ENCODE peak calls at places on chromosomes 11 and 22, in eight cellular contexts. F is Peyer's patch; H is ovary; V is stomach; Q is heart left ventricle; X is fibroblast of lung; D is CD8-positive, alpha-beta T cell; Y is psoas muscle. P is an unnamed sample. For H3K4me1, the result is how much of the 10 kb centered on the place peaks cover.

GRCh38 chr11:849951-850776 is 7.5 kb downstream of the TSPAN4 start:
- DNase-seq in F (no peak), H (no peak), V (no peak), Q (no peak), X (no peak), D (no peak), Y (no peak), P (no peak)

GRCh38 chr11:70538641-70539359 is 140.5 kb downstream of the CTTN start:
- DNase-seq in F (no peak), H (no peak), V (no peak), Q (no peak), X (no peak), D (no peak), Y (peak), P (peak)

GRCh38 chr22:48138855-48139254 is 1376.4 kb downstream of the TBC1D22A start:
- DNase-seq in F (no peak), H (no peak), V (no peak), Q (no peak), X (no peak), D (no peak), Y (no peak), P (no peak)

GRCh38 chr11:118435233-118435892 is 929 bp upstream of the KMT2A start:
- DNase-seq in F (peak), H (peak), V (peak), Q (peak), X (peak), D (peak), Y (peak), P (peak)

GRCh38 chr22:30859714-30860095 is 108.9 kb downstream of the MORC2 start:
- DNase-seq in F (no peak), H (no peak), V (no peak), Q (no peak), X (no peak), D (no peak), Y (no peak), P (no peak)

GRCh38 chr11:34155057-34155758 is 49.8 kb downstream of the NAT10 start:
- DNase-seq in F (no peak), H (peak), V (peak), Q (no peak), X (peak), D (no peak), Y (no peak), P (no peak)

GRCh38 chr22:27986459-27986858 is 67.4 kb upstream of the PITPNB start:
- DNase-seq in F (no peak), H (no peak), V (no peak), Q (no peak), X (peak), D (no peak), Y (no peak), P (no peak)

GRCh38 chr22:39259698-39260097 is 14.9 kb upstream of the PDGFB start:
- DNase-seq in F (no peak), H (no peak), V (no peak), Q (no peak), X (no peak), D (no peak), Y (no peak), P (no peak)

GRCh38 chr11:82718307-82718706 is 15.4 kb downstream of the FAM181B start:
- DNase-seq in F (no peak), H (no peak), V (no peak), Q (no peak), X (peak), D (no peak), Y (no peak), P (no peak)

GRCh38 chr11:88623536-88623935 is 286.0 kb upstream of the CTSC start:
- DNase-seq in F (no peak), H (no peak), V (no peak), Q (peak), X (peak), D (no peak), Y (no peak), P (no peak)

GRCh38 chr11:37721485-37721884 is 1123.4 kb upstream of the RAG2 start:
- DNase-seq in F (no peak), H (no peak), V (no peak), Q (no peak), X (no peak), D (no peak), Y (no peak), P (no peak)

GRCh38 chr11:124798991-124799383 is 1.2 kb downstream of the MSANTD2 start:
- DNase-seq in F (no peak), H (no peak), V (no peak), Q (no peak), X (peak), D (no peak), Y (no peak), P (no peak)

GRCh38 chr11:68843052-68843561 is 1.4 kb upstream of the CPT1A start:
- DNase-seq in F (peak), H (no peak), V (peak), Q (no peak), X (peak), D (peak), Y (no peak), P (no peak)

GRCh38 chr11:17921620-17922473 is 91.0 kb downstream of the SERGEF start:
- DNase-seq in F (no peak), H (no peak), V (no peak), Q (no peak), X (peak), D (no peak), Y (peak), P (no peak)

GRCh38 chr11:58192229-58192628 is 3.4 kb downstream of the OR9Q2 start:
- DNase-seq in F (no peak), H (no peak), V (no peak), Q (no peak), X (no peak), D (no peak), Y (no peak), P (no peak)

GRCh38 chr11:112616292-112617088 is 344.7 kb upstream of the NCAM1 start:
- DNase-seq in F (no peak), H (no peak), V (no peak), Q (no peak), X (no peak), D (no peak), Y (no peak), P (no peak)

GRCh38 chr11:78138694-78139421 is 568 bp downstream of the ALG8 start:
- DNase-seq in F (no peak), H (no peak), V (peak), Q (no peak), X (no peak), D (peak), Y (no peak), P (no peak)

GRCh38 chr11:3206128-3206921 is 12.3 kb downstream of the MRGPRG start:
- DNase-seq in F (no peak), H (no peak), V (no peak), Q (no peak), X (no peak), D (no peak), Y (peak), P (no peak)

GRCh38 chr11:59267196-59267595 is 54.5 kb upstream of the MPEG1 start:
- DNase-seq in F (no peak), H (no peak), V (no peak), Q (no peak), X (no peak), D (no peak), Y (no peak), P (no peak)

GRCh38 chr11:114426280-114426679 is 13.0 kb upstream of the REXO2 start:
- DNase-seq in F (no peak), H (no peak), V (peak), Q (no peak), X (no peak), D (no peak), Y (no peak), P (no peak)

GRCh38 chr11:15826008-15826650 is 530.2 kb downstream of the SOX6 start:
- DNase-seq in F (no peak), H (no peak), V (no peak), Q (no peak), X (no peak), D (no peak), Y (no peak), P (no peak)

GRCh38 chr11:94675788-94676187 is 92.4 kb upstream of the AMOTL1 start:
- DNase-seq in F (no peak), H (no peak), V (no peak), Q (no peak), X (no peak), D (no peak), Y (no peak), P (no peak)

GRCh38 chr11:115303929-115304328 is 200.3 kb downstream of the CADM1 start:
- DNase-seq in F (no peak), H (no peak), V (no peak), Q (no peak), X (no peak), D (no peak), Y (no peak), P (no peak)

GRCh38 chr11:120052196-120052775 is 85.6 kb downstream of the TRIM29 start:
- DNase-seq in F (no peak), H (no peak), V (no peak), Q (no peak), X (no peak), D (no peak), Y (no peak), P (no peak)

GRCh38 chr11:88478136-88478785 is 140.7 kb upstream of the CTSC start:
- DNase-seq in F (no peak), H (no peak), V (no peak), Q (no peak), X (no peak), D (no peak), Y (no peak), P (no peak)

GRCh38 chr22:41781508-41781906 is 19.0 kb upstream of the CCDC134 start:
- DNase-seq in F (no peak), H (no peak), V (no peak), Q (no peak), X (no peak), D (peak), Y (no peak), P (no peak)

GRCh38 chr22:20776624-20777405 is 2.9 kb downstream of the SERPIND1 start:
- DNase-seq in F (no peak), H (no peak), V (no peak), Q (no peak), X (no peak), D (no peak), Y (no peak), P (no peak)

GRCh38 chr22:20773793-20774212 is at the start of gene SERPIND1:
- DNase-seq in F (no peak), H (no peak), V (no peak), Q (no peak), X (no peak), D (no peak), Y (no peak), P (no peak)

GRCh38 chr22:20777420-20778177 is 3.7 kb downstream of the SERPIND1 start:
- DNase-seq in F (no peak), H (no peak), V (no peak), Q (no peak), X (peak), D (no peak), Y (no peak), P (no peak)

GRCh38 chr22:20775342-20775895 is 1.5 kb downstream of the SERPIND1 start:
- DNase-seq in F (no peak), H (no peak), V (no peak), Q (no peak), X (no peak), D (no peak), Y (no peak), P (no peak)

GRCh38 chr22:20774882-20775281 is 969 bp downstream of the SERPIND1 start:
- DNase-seq in F (no peak), H (no peak), V (no peak), Q (no peak), X (no peak), D (no peak), Y (no peak), P (no peak)
- H3K4me1 ChIP-seq in F (under half), H (under half), V (under half), Q (under half), X (under half), D (under half), Y (under half), P (under half)

GRCh38 chr11:12121011-12121410 is 10.6 kb downstream of the MICAL2 start:
- DNase-seq in F (no peak), H (no peak), V (no peak), Q (no peak), X (no peak), D (no peak), Y (no peak), P (no peak)

GRCh38 chr11:12121504-12121903 is 11.1 kb downstream of the MICAL2 start:
- DNase-seq in F (no peak), H (no peak), V (no peak), Q (no peak), X (no peak), D (no peak), Y (no peak), P (no peak)

GRCh38 chr11:12123799-12124198 is 13.4 kb downstream of the MICAL2 start:
- DNase-seq in F (no peak), H (no peak), V (no peak), Q (no peak), X (peak), D (no peak), Y (no peak), P (no peak)

GRCh38 chr11:12123177-12123576 is 12.8 kb downstream of the MICAL2 start:
- DNase-seq in F (no peak), H (no peak), V (no peak), Q (no peak), X (peak), D (no peak), Y (no peak), P (no peak)

DNA sequence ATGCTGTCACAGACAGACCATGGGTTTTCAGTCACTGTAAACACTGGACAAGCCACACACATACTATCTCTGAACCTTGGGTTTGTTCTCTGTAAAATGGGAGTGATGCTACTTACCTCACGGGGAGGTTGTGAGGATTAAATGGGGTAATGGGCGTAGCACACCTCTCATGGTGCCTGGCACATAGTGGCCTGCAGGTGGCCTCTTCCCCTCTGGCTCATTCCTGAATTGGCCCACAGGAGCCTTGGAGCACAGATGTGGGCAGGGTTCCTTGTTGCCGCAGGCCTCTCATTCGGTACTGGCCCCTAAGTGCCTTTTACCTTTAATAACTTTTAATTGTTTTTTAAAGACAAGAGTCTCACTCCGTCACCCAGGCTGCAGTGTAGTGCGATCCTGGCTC is 11.7 kb downstream of the MICAL2 start:
- DNase-seq in F (no peak), H (no peak), V (no peak), Q (no peak), X (no peak), D (no peak), Y (no peak), P (no peak)
- TF ChIP-seq CTCF in F (peak), H (no peak), V (peak), Q (peak), X (peak), D (no peak), Y (peak), P (peak)

GRCh38 chr22:44600386-44600785 is 101.6 kb upstream of the PRR5 start:
- DNase-seq in F (no peak), H (no peak), V (no peak), Q (no peak), X (no peak), D (no peak), Y (peak), P (no peak)

GRCh38 chr22:44603774-44604173 is 98.2 kb upstream of the PRR5 start:
- DNase-seq in F (no peak), H (no peak), V (no peak), Q (no peak), X (no peak), D (no peak), Y (no peak), P (no peak)

GRCh38 chr22:44599084-44599483 is 101.1 kb upstream of the RTL6 start:
- DNase-seq in F (no peak), H (no peak), V (no peak), Q (no peak), X (no peak), D (no peak), Y (peak), P (no peak)

GRCh38 chr22:44601725-44602124 is 100.3 kb upstream of the PRR5 start:
- DNase-seq in F (no peak), H (no peak), V (no peak), Q (no peak), X (no peak), D (no peak), Y (peak), P (no peak)

DNA sequence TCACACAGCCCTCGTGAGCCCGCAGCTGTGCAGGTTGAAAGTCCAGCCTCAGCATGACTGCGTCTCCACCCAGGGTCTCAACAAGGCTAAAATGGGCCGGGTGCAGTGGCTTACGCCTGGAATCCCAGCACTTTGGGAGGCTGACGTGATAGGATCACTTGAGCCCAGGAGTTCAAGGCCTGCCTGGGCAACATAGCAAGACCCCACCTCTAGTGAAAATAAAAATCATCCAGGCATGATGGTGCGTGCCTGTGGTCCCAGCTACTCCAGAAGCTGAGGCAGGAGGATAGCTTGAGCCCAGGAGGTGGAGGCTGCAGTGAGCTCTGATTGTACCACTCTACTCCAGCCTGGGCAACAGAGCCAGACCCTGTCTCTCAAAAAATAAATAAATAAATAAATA is 100.8 kb upstream of the PRR5 start:
- DNase-seq in F (no peak), H (no peak), V (no peak), Q (no peak), X (no peak), D (no peak), Y (no peak), P (no peak)
- H3K4me1 ChIP-seq in F (under half), H (under half), V (under half), Q (under half), X (under half), D (under half), Y (under half), P (under half)

GRCh38 chr11:131397666-131398065 is 27.3 kb downstream of the NTM start:
- DNase-seq in F (no peak), H (no peak), V (no peak), Q (no peak), X (no peak), D (no peak), Y (no peak), P (no peak)

GRCh38 chr11:131389582-131389981 is 19.2 kb downstream of the NTM start:
- DNase-seq in F (no peak), H (no peak), V (no peak), Q (no peak), X (no peak), D (no peak), Y (no peak), P (no peak)

GRCh38 chr11:131391161-131391560 is 20.7 kb downstream of the NTM start:
- DNase-seq in F (no peak), H (no peak), V (no peak), Q (no peak), X (no peak), D (no peak), Y (no peak), P (no peak)

DNA sequence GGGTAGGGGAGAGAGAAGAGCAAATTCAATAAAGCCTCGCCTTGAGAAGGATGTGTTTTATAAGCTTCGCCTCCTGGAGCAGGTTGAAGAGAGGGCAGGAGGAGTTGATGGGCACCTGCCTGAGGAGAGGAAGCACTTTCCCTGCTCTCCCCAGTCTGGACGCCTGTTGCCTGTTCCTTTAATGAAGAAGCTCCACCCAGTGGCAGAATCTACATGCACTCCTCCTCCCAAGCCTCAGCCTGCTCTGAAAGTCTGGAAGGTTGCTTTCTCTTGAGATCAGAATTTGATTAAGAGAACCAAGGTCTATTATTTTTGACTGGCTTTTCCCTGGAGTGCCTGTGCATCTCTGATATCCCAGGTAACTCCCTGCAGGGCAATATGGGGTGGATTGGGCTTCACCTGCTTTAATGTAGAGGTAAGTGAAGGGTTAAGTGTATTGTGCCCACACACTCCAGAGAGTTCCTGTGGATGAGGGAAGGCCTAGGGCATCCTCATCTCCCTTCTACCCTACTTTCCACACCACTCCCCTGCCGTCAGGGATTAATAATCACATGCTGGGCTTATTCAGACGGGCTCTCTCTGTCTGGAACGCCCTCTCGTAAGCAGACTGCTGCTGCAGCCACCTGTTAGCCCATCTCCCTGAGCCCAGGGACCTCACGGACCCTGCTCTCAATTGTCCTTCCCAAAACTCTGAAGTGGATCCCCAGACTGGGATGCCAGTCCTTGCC is 22.3 kb downstream of the NTM start:
- DNase-seq in F (no peak), H (no peak), V (no peak), Q (no peak), X (no peak), D (no peak), Y (no peak), P (no peak)
- TF ChIP-seq CTCF in F (no peak), H (no peak), V (no peak), Q (no peak), X (no peak), D (no peak), Y (no peak), P (no peak)

GRCh38 chr11:32438883-32439487 is 3.6 kb upstream of the WT1 start:
- DNase-seq in F (no peak), H (peak), V (no peak), Q (no peak), X (no peak), D (no peak), Y (no peak), P (no peak)
- H3K4me1 ChIP-seq in F (under half), H (under half), V (half or more), Q (under half), X (under half), D (under half), Y (under half), P (under half)

P was measured in RWPE2.